ENCODE peak calls at places on chromosomes 3 and 15, in ten cellular contexts. O, X, Q, Z, E, M, K, H, A and W are unnamed samples.
A peak's percentile ranks its signal among the peaks of the same experiment; 100 is the strongest.

GRCh38 chr3:58271901-58272501 is 34.0 kb upstream of the RPP14 start:
- ATAC-seq in A (no peak), M (peak; percentile 72), X (no peak), H (no peak), Z (peak; percentile 97), K (no peak), Q (peak; percentile 100), E (no peak), O (peak; percentile 79), W (no peak)

GRCh38 chr15:41511331-41512077 is 2.1 kb downstream of the LTK start:
- ATAC-seq in A (no peak), Z (peak; percentile 15), Q (no peak), M (peak; percentile 15), H (peak; percentile 10), K (no peak), E (no peak), O (no peak), X (no peak), W (no peak)

GRCh38 chr3:64079369-64080160 is 56.3 kb upstream of the PSMD6 start:
- ATAC-seq in X (no peak), E (no peak), A (no peak), H (no peak), Q (no peak), Z (no peak), O (no peak), K (no peak), M (no peak), W (peak; percentile 39)

GRCh38 chr15:71567173-71567572 is 243.2 kb upstream of the NR2E3 start:
- ATAC-seq in X (no peak), K (no peak), E (peak; percentile 66), M (no peak), O (no peak), Z (no peak), H (no peak), Q (no peak), A (peak; percentile 39), W (no peak)

GRCh38 chr3:38274864-38275649 is 7.0 kb upstream of the SLC22A14 start:
- ATAC-seq in M (no peak), O (no peak), E (no peak), Z (no peak), A (no peak), H (no peak), K (no peak), X (no peak), Q (no peak), W (no peak)

GRCh38 chr15:94584833-94585244 is 353.5 kb downstream of the MCTP2 start:
- ATAC-seq in H (peak; percentile 67), M (no peak), E (no peak), A (no peak), X (no peak), K (peak; percentile 88), Z (no peak), Q (no peak), O (peak; percentile 55), W (no peak)

GRCh38 chr15:29516929-29517328 is 247.3 kb upstream of the NSMCE3 start:
- ATAC-seq in E (no peak), O (no peak), X (no peak), K (no peak), Q (no peak), H (no peak), Z (no peak), A (no peak), M (peak; percentile 44), W (no peak)

GRCh38 chr15:55823699-55824098 is 80.7 kb upstream of the PRTG start:
- ATAC-seq in Q (no peak), H (no peak), E (peak; percentile 88), K (no peak), M (no peak), A (peak; percentile 80), X (no peak), O (no peak), Z (peak; percentile 5), W (peak; percentile 68)

GRCh38 chr15:64274541-64274940 is 81.4 kb downstream of the CSNK1G1 start:
- ATAC-seq in H (peak; percentile 57), A (no peak), M (no peak), Q (no peak), O (no peak), E (peak; percentile 40), X (no peak), K (no peak), Z (no peak), W (no peak)

GRCh38 chr15:31272558-31273257 is 53.9 kb upstream of the KLF13 start:
- ATAC-seq in K (no peak), M (no peak), A (no peak), X (no peak), Q (no peak), E (no peak), O (no peak), Z (no peak), H (no peak), W (no peak)

GRCh38 chr3:177199206-177199765 is 2.0 kb upstream of the TBL1XR1 start:
- ATAC-seq in E (no peak), M (no peak), H (no peak), O (no peak), Z (no peak), Q (no peak), A (no peak), K (peak; percentile 51), X (no peak), W (no peak)